ENCODE peak calls at places on chromosomes 4 and X, in seven cellular contexts. J is HCT116, U is GM12878, I is SK-N-SH, Y is HepG2, O is K562, F is H1. D is an unnamed sample.

GRCh38 chr4:153448003-153448731 is 18.0 kb upstream of the TMEM131L start:
- DNase-seq in J (no peak), U (no peak), I (peak), Y (no peak), O (no peak), F (no peak), D (peak)

GRCh38 chr4:90537491-90537890 is 410.3 kb downstream of the CCSER1 start:
- DNase-seq in J (no peak), U (no peak), I (no peak), Y (no peak), O (no peak), F (no peak), D (no peak)

GRCh38 chrX:104929324-104929723 is 291.2 kb downstream of the TEX13A start:
- DNase-seq in J (no peak), U (no peak), I (no peak), Y (no peak), O (no peak), F (no peak), D (no peak)

GRCh38 chrX:136189222-136189621 is 41.9 kb downstream of the FHL1 start:
- DNase-seq in J (no peak), U (no peak), I (peak), Y (no peak), O (no peak), F (no peak), D (no peak)

GRCh38 chr4:157220026-157220881 is at the start of gene GRIA2:
- DNase-seq in J (no peak), U (no peak), I (peak), Y (peak), O (peak), F (peak), D (peak)

GRCh38 chr4:242121-242848 is 63.0 kb downstream of the ZNF732 start:
- DNase-seq in J (no peak), U (peak), I (no peak), Y (peak), O (peak), F (peak), D (peak)

GRCh38 chrX:275967-276587 is 5.1 kb upstream of the PLCXD1 start:
- DNase-seq in J (peak), U (no peak), I (peak), Y (peak), O (peak), F (peak), D (peak)

GRCh38 chr4:56469489-56470210 is 2.2 kb downstream of the SRP72 start:
- DNase-seq in J (no peak), U (no peak), I (no peak), Y (no peak), O (no peak), F (no peak), D (no peak)

GRCh38 chrX:150942958-150943594 is 40.1 kb upstream of the HMGB3 start:
- DNase-seq in J (no peak), U (no peak), I (no peak), Y (no peak), O (peak), F (no peak), D (no peak)

GRCh38 chr4:172868271-172868670 is 300.3 kb upstream of the GALNT7 start:
- DNase-seq in J (no peak), U (no peak), I (no peak), Y (no peak), O (no peak), F (no peak), D (no peak)

GRCh38 chr4:40842725-40843401 is 93.1 kb downstream of the NSUN7 start:
- DNase-seq in J (no peak), U (no peak), I (no peak), Y (peak), O (no peak), F (no peak), D (peak)

GRCh38 chrX:110851780-110852179 is 56.2 kb upstream of the CHRDL1 start:
- DNase-seq in J (no peak), U (no peak), I (no peak), Y (no peak), O (no peak), F (no peak), D (no peak)

GRCh38 chr4:119212964-119213606 is 572 bp downstream of the USP53 start:
- DNase-seq in J (peak), U (peak), I (peak), Y (peak), O (peak), F (peak), D (peak)

GRCh38 chr4:181792641-181793612 is 450.3 kb upstream of the TENM3 start:
- DNase-seq in J (no peak), U (no peak), I (no peak), Y (no peak), O (no peak), F (no peak), D (no peak)

GRCh38 chr4:159390648-159391047 is 287.8 kb downstream of the RAPGEF2 start:
- DNase-seq in J (peak), U (no peak), I (no peak), Y (peak), O (no peak), F (no peak), D (peak)

GRCh38 chr4:39446842-39447573 is 11.7 kb downstream of the RPL9 start:
- DNase-seq in J (no peak), U (peak), I (no peak), Y (no peak), O (no peak), F (peak), D (no peak)

GRCh38 chr4:1976416-1977352 is 32.1 kb downstream of the NELFA start:
- DNase-seq in J (no peak), U (no peak), I (no peak), Y (no peak), O (no peak), F (no peak), D (no peak)

GRCh38 chr4:137641554-137641953 is 109.3 kb upstream of the PCDH18 start:
- DNase-seq in J (no peak), U (no peak), I (no peak), Y (no peak), O (no peak), F (no peak), D (no peak)

GRCh38 chr4:122050836-122051235 is 99.0 kb upstream of the TRPC3 start:
- DNase-seq in J (no peak), U (no peak), I (no peak), Y (no peak), O (no peak), F (no peak), D (no peak)

GRCh38 chrX:19760345-19760744 is 127.1 kb downstream of the SH3KBP1 start:
- DNase-seq in J (no peak), U (no peak), I (peak), Y (no peak), O (no peak), F (no peak), D (no peak)

GRCh38 chr4:127870688-127871087 is 10.0 kb upstream of the PLK4 start:
- DNase-seq in J (no peak), U (no peak), I (no peak), Y (no peak), O (no peak), F (no peak), D (peak)

GRCh38 chr4:2793920-2794706 is 1.2 kb downstream of the SH3BP2 start:
- DNase-seq in J (no peak), U (no peak), I (peak), Y (peak), O (no peak), F (no peak), D (no peak)

GRCh38 chrX:119503484-119503861 is 35.2 kb downstream of the SLC25A5 start:
- DNase-seq in J (no peak), U (no peak), I (no peak), Y (peak), O (no peak), F (no peak), D (no peak)

GRCh38 chr4:40349561-40350198 is 14.5 kb downstream of the CHRNA9 start:
- DNase-seq in J (no peak), U (no peak), I (no peak), Y (no peak), O (no peak), F (no peak), D (no peak)

GRCh38 chr4:5399790-5400421 is 308.5 kb downstream of the EVC2 start:
- DNase-seq in J (peak), U (no peak), I (peak), Y (peak), O (peak), F (peak), D (peak)

GRCh38 chr4:38664704-38665401 is 854 bp downstream of the KLF3 start:
- DNase-seq in J (no peak), U (no peak), I (peak), Y (peak), O (no peak), F (peak), D (peak)

GRCh38 chrX:46306103-46306502 is 239.1 kb downstream of the ZNF674 start:
- DNase-seq in J (no peak), U (no peak), I (no peak), Y (no peak), O (no peak), F (no peak), D (peak)

GRCh38 chr4:71188197-71188625 is 150.6 kb upstream of the SLC4A4 start:
- DNase-seq in J (no peak), U (no peak), I (no peak), Y (no peak), O (no peak), F (no peak), D (no peak)

GRCh38 chr4:177220376-177220775 is 89.3 kb upstream of the NEIL3 start:
- DNase-seq in J (no peak), U (no peak), I (no peak), Y (no peak), O (no peak), F (no peak), D (no peak)

GRCh38 chr4:184355111-184355604 is 119.2 kb downstream of the IRF2 start:
- DNase-seq in J (peak), U (peak), I (peak), Y (peak), O (peak), F (peak), D (no peak)

GRCh38 chr4:124018383-124019317 is 622.1 kb downstream of the SPRY1 start:
- DNase-seq in J (no peak), U (peak), I (peak), Y (peak), O (no peak), F (no peak), D (no peak)

GRCh38 chr4:78551420-78552351 is at the start of gene ANXA3:
- DNase-seq in J (no peak), U (no peak), I (peak), Y (no peak), O (peak), F (peak), D (peak)

GRCh38 chr4:157992038-157992706 is 180.7 kb downstream of the GASK1B start:
- DNase-seq in J (peak), U (no peak), I (peak), Y (peak), O (peak), F (no peak), D (peak)

GRCh38 chr4:17236686-17237085 is 275.2 kb downstream of the QDPR start:
- DNase-seq in J (no peak), U (no peak), I (no peak), Y (no peak), O (no peak), F (no peak), D (no peak)

GRCh38 chr4:168908859-168909390 is 101.1 kb downstream of the CBR4 start:
- DNase-seq in J (no peak), U (no peak), I (no peak), Y (no peak), O (no peak), F (no peak), D (no peak)

GRCh38 chr4:168907119-168907698 is 102.8 kb downstream of the CBR4 start:
- DNase-seq in J (no peak), U (no peak), I (no peak), Y (no peak), O (no peak), F (no peak), D (no peak)

GRCh38 chr4:168908093-168908492 is 102.0 kb downstream of the CBR4 start:
- DNase-seq in J (no peak), U (no peak), I (no peak), Y (no peak), O (no peak), F (no peak), D (no peak)
- TF ChIP-seq JUND in J (no peak), U (no peak), I (peak), Y (no peak), O (no peak), F (no peak), D (no peak)

DNA sequence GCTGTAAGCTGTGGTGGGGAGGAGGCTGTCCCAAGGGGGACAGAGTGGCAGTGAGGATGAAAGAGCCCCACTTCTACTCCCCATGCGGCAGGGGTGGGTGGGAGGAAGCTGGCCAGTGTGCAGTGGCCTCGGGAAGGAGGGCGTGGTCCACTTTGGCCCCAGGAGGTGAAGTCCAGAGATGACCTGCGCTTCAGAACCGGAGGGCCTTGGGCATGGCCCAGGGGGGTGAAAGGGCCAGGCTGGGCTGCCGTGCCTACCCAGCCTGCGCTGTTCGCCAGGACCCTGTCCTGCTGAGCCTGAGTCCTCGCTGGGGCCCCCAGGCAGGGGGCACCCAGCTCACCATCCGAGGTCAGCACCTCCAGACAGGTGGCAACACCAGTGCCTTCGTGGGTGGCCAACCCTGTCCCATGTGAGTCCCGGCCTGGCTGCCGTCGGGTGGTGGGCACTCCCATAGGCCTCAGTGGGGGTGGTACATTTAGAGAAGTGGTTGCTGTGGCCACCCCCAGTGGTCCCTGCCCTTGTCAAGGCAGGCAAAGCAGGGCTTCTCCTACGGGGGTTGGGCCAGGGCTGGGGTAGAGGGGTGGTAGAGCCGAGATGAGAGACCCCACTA is 8.1 kb upstream of the SRPK3 start:
- DNase-seq in J (no peak), U (no peak), I (peak), Y (no peak), O (no peak), F (no peak), D (no peak)
- TF ChIP-seq JUND in J (no peak), U (no peak), I (no peak), Y (no peak), O (no peak), F (no peak), D (no peak)

GRCh38 chr4:83328486-83328885 is 6.2 kb downstream of the HPSE start:
- DNase-seq in J (no peak), U (no peak), I (no peak), Y (no peak), O (peak), F (peak), D (peak)
- TF ChIP-seq JUND in J (no peak), U (no peak), I (no peak), Y (no peak), O (no peak), F (no peak), D (no peak)

DNA sequence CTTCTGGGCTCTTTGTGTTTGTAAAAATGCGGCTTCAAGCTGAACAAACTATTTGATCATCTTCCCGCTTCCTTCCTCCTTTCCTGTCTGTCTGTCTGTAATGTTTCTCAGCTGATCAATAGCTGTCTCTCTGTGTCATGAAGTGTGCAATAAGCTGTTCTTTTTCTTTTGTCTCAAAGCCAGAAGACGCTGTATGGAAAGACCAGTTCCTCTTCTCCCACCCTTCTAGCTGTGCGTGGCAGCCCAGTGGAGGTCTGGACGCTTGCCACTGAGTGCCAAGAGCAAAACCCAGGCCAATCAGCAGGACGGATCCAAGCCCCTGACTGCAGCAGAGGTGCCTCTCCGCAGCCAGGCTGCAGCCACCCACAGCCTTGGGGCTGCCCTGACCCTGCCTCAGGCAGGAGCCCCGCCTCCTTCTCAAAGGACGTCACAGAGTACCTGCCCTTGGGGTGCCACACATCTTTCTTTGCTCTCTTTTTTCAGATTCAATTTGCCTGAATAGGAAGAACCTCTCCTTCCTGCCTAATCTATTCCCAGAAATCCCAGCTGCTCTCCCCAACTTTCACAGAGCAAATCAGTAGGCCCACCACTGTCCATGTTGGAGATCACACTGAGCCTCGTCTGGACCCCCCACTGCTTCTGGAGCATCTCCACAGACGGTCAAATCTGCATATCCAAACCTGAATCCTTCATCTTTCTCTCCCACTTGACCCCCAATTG is 59.1 kb downstream of the MAML3 start:
- DNase-seq in J (no peak), U (no peak), I (peak), Y (no peak), O (no peak), F (peak), D (no peak)
- TF ChIP-seq JUND in J (no peak), U (no peak), I (no peak), Y (no peak), O (no peak), F (no peak), D (no peak)

GRCh38 chr4:30208731-30209435 is 511.3 kb upstream of the PCDH7 start:
- DNase-seq in J (peak), U (no peak), I (no peak), Y (no peak), O (no peak), F (no peak), D (no peak)
- TF ChIP-seq JUND in J (peak), U (no peak), I (no peak), Y (no peak), O (no peak), F (no peak), D (no peak)

DNA sequence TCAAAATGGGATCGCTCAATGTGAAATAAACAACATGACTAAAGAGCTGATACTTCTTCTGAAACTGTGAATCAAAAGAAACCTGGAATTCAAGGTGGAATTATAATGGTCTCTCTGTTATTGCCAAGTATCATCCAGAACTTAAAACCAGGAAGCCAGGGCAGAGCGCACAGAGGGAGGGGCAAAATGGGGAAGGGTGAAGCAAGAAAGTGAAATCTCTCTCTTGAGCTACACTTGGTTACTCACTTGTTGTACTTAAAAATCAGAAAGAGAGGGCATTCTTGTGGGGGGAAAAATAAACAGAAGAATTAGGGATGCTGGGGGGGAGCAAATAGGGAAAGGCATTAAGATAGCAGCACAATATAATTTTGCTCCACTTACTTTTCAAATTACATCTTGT is 269.9 kb downstream of the MAPK10 start:
- DNase-seq in J (no peak), U (no peak), I (no peak), Y (no peak), O (no peak), F (no peak), D (no peak)
- TF ChIP-seq JUND in J (no peak), U (no peak), I (no peak), Y (no peak), O (no peak), F (no peak), D (no peak)

GRCh38 chr4:48781968-48782367 is 1.9 kb upstream of the FRYL start:
- DNase-seq in J (no peak), U (no peak), I (no peak), Y (no peak), O (no peak), F (no peak), D (peak)

GRCh38 chr4:48779998-48780866 is at the start of gene FRYL:
- DNase-seq in J (peak), U (peak), I (peak), Y (peak), O (peak), F (peak), D (peak)

GRCh38 chr4:48779095-48779997 is 733 bp downstream of the FRYL start:
- DNase-seq in J (no peak), U (no peak), I (peak), Y (peak), O (peak), F (peak), D (peak)

GRCh38 chr4:48778431-48779094 is 1.5 kb downstream of the FRYL start:
- DNase-seq in J (no peak), U (no peak), I (peak), Y (peak), O (no peak), F (no peak), D (peak)

GRCh38 chr4:48780867-48781219 is 764 bp upstream of the FRYL start:
- DNase-seq in J (no peak), U (no peak), I (peak), Y (peak), O (no peak), F (no peak), D (peak)
- TF ChIP-seq JUND in J (peak), U (no peak), I (no peak), Y (no peak), O (no peak), F (no peak), D (no peak)

GRCh38 chr4:31230579-31230978 is 510.4 kb downstream of the PCDH7 start:
- DNase-seq in J (no peak), U (no peak), I (no peak), Y (no peak), O (no peak), F (no peak), D (no peak)

GRCh38 chr4:31237242-31237641 is 517.1 kb downstream of the PCDH7 start:
- DNase-seq in J (peak), U (no peak), I (no peak), Y (no peak), O (no peak), F (no peak), D (no peak)

GRCh38 chr4:31235961-31236360 is 515.8 kb downstream of the PCDH7 start:
- DNase-seq in J (no peak), U (no peak), I (no peak), Y (no peak), O (no peak), F (no peak), D (no peak)

GRCh38 chr4:31236635-31237173 is 516.5 kb downstream of the PCDH7 start:
- DNase-seq in J (peak), U (no peak), I (no peak), Y (no peak), O (no peak), F (no peak), D (no peak)

GRCh38 chr4:31234494-31234893 is 514.3 kb downstream of the PCDH7 start:
- DNase-seq in J (peak), U (peak), I (no peak), Y (no peak), O (no peak), F (no peak), D (no peak)
- TF ChIP-seq JUND in J (no peak), U (no peak), I (no peak), Y (no peak), O (no peak), F (no peak), D (no peak)